ENCODE peak calls at places on chromosomes 1 and 21, in six cellular contexts. W is nephron progenitor cell, I is PC-3, X is glutamatergic neuron, E is thoracic aorta, B is ovary. C is an unnamed sample.
A peak's percentile ranks its signal among the peaks of the same experiment; 100 is the strongest.

GRCh38 chr1:204232530-204232929 is 18.7 kb upstream of the GOLT1A start:
- DNase-seq in X (no peak), E (no peak), B (no peak), I (no peak), W (no peak), C (no peak)

GRCh38 chr1:69263982-69264381 is 303.7 kb upstream of the LRRC7 start:
- DNase-seq in B (no peak), X (no peak), E (peak; percentile 2), I (no peak), W (no peak), C (no peak)

GRCh38 chr1:1080951-1081310 is 6.8 kb upstream of the RNF223 start:
- DNase-seq in W (no peak), E (no peak), B (peak; percentile 37), I (no peak), X (no peak), C (peak; percentile 17)

GRCh38 chr1:6475381-6476133 is 9.6 kb upstream of the TNFRSF25 start:
- DNase-seq in X (peak; percentile 79), E (no peak), W (peak; percentile 76), I (peak; percentile 87), B (peak; percentile 75), C (peak; percentile 74)

GRCh38 chr1:162062542-162063015 is 6.9 kb upstream of the NOS1AP start:
- DNase-seq in W (peak; percentile 21), X (peak; percentile 24), E (no peak), I (no peak), B (no peak), C (peak; percentile 94)

GRCh38 chr1:151867785-151868403 is 14.4 kb upstream of the THEM5 start:
- DNase-seq in B (no peak), X (no peak), W (no peak), E (no peak), I (peak; percentile 64), C (no peak)

GRCh38 chr21:14554948-14555347 is 8.8 kb upstream of the SAMSN1 start:
- DNase-seq in E (no peak), W (no peak), X (no peak), I (peak; percentile 43), B (no peak), C (no peak)

GRCh38 chr1:1014896-1015681 is 1.8 kb downstream of the ISG15 start:
- DNase-seq in W (no peak), I (peak; percentile 59), X (no peak), B (peak; percentile 41), E (no peak), C (peak; percentile 61)

GRCh38 chr21:46434322-46434958 is 24.3 kb upstream of the DIP2A start:
- DNase-seq in B (no peak), I (no peak), W (no peak), E (no peak), X (no peak), C (no peak)

GRCh38 chr1:8910914-8911313 is 32.4 kb upstream of the ENO1 start:
- DNase-seq in X (no peak), E (no peak), I (no peak), W (no peak), B (no peak), C (no peak)

GRCh38 chr1:244155661-244156060 is 104.6 kb downstream of the ZBTB18 start:
- DNase-seq in X (no peak), E (no peak), W (no peak), I (no peak), B (no peak), C (no peak)

GRCh38 chr1:5297878-5298239 is 643.5 kb downstream of the AJAP1 start:
- DNase-seq in I (no peak), B (no peak), W (no peak), X (no peak), E (no peak), C (no peak)

GRCh38 chr1:25642710-25643109 is 26.1 kb downstream of the MAN1C1 start:
- DNase-seq in I (no peak), E (no peak), B (no peak), W (no peak), X (no peak), C (no peak)

GRCh38 chr1:20739225-20739624 is 6.7 kb upstream of the SH2D5 start:
- DNase-seq in W (no peak), I (peak; percentile 81), B (no peak), X (no peak), E (no peak), C (no peak)

GRCh38 chr21:34986561-34987533 is 62.3 kb downstream of the RUNX1 start:
- DNase-seq in B (no peak), E (no peak), I (peak; percentile 62), X (no peak), W (no peak), C (no peak)

DNA sequence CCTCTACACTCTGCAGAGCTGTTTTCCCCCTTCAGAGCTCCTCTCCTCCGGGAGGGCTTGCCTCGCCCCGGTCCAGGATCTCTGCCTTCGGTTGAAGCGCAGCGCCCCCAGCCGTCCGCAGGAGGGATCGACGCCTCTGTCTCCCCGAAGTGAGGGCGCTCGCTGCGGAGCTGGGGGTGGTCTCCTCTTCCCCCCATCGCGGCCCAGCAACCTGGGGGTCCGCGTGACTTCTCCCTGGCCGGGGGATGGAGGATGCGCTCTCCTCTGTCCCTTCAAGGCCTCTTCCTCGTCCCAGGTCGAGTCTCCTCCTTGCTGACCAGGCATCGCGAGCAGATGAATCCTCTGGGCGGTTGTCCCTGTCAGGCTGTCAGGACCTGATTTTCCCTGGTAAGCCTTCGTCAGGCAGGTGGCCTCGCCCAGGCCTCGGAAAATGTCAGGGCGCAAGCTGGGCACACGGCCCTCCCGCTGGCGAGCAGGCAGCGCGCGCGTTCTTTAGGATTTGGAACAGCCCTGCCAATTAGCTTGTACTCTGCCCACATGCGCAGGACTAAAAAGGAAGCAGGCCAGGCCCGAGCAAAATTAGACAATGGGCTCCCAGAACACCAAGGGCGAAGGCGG is 90.5 kb downstream of the EDEM3 start:
- DNase-seq in I (peak; percentile 69), B (peak; percentile 89), W (peak; percentile 85), X (peak; percentile 88), E (no peak), C (peak; percentile 86)
- TF ChIP-seq CTCF in I (peak; percentile 85), B (peak; percentile 90), W (peak; percentile 94), X (peak; percentile 96), E (peak; percentile 94), C (peak; percentile 95)

DNA sequence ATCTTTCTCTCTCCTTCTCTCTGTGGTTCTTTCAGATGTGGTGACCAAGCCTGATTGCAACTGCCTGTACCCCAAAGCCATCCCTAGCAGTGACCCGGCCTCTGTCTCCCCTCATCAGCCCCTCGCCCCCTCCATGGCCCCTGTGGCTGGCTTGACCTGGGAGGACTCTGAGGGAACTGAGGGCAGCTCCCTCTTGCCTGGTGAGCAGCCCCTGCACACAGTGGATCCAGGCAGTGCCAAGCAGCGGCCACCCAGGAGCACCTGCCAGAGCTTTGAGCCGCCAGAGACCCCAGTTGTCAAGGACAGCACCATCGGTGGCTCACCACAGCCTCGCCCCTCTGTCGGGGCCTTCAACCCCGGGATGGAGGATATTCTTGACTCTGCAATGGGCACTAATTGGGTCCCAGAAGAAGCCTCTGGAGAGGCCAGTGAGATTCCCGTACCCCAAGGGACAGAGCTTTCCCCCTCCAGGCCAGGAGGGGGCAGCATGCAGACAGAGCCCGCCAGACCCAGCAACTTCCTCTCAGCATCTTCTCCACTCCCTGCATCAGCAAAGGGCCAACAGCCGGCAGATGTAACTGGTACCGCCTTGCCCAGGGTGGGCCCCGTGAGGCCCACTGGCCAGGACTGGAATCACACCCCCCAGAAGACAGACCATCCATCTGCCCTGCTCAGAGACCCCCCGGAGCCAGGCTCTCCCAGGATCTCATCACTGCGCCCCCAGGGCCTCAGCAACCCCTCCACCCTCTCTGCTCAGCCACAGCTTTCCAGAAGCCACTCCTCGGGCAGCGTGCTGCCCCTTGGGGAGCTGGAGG is 12.7 kb downstream of the CSF1 start:
- DNase-seq in E (no peak), X (no peak), B (no peak), W (no peak), I (no peak), C (peak; percentile 30)
- TF ChIP-seq CTCF in E (no peak), X (no peak), B (no peak), W (peak; percentile 27), I (peak; percentile 63), C (peak; percentile 72)

GRCh38 chr1:209370616-209371015 is 212.9 kb upstream of the CAMK1G start:
- DNase-seq in W (no peak), X (no peak), I (no peak), B (no peak), E (no peak), C (no peak)
- TF ChIP-seq CTCF in W (no peak), X (no peak), I (no peak), B (no peak), E (no peak), C (no peak)

DNA sequence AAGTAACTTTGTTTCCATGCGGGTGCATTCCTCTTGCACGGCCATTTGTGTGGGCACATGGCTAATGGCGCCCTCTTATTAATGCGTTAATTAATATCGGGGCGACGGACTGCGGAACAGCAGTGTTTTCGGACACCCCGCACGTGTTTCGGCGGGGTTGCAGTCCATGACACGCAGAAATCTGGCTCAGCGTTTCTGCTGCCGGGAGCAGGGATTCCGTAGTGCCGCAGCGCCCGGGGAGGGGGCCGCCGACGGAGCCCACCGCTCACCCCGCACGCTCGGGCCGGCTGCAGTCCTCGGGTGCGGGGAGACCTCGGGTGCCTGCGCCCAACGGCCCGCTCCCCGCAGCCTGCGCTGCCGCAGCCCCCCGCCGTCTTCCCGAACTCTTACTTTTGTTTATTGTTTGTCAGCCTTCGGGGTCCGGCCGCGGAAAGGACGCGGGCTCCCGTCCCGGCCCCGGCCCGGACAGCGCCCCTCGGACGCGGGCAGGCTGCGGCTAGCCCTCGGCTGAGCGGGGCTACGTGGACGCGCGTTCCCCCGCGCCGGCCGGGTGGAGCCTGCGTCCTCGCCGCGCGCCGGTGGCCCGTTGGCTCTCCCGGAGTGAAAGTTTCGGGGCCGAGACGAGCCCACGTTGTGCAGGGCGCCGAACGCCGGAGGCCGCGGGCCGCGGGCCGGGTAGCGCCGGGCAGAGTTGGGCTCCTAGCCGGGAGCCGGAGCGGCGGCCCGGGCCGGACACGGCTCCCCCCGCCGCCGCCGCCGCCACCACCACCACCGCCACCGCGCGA is 845 bp downstream of the NFIA start:
- DNase-seq in E (no peak), I (peak; percentile 33), B (peak; percentile 62), W (peak; percentile 57), X (peak; percentile 39), C (peak; percentile 8)
- TF ChIP-seq CTCF in E (no peak), I (no peak), B (no peak), W (no peak), X (no peak), C (no peak)

GRCh38 chr21:42239556-42239955 is 20.6 kb downstream of the ABCG1 start:
- DNase-seq in E (no peak), I (no peak), W (no peak), B (no peak), X (no peak), C (no peak)

GRCh38 chr21:42238185-42238934 is 19.4 kb downstream of the ABCG1 start:
- DNase-seq in B (no peak), E (no peak), I (no peak), W (no peak), X (no peak), C (no peak)

GRCh38 chr21:42237577-42237976 is 18.6 kb downstream of the ABCG1 start:
- DNase-seq in X (no peak), I (no peak), B (no peak), W (no peak), E (no peak), C (no peak)

GRCh38 chr21:42242611-42243010 is 23.7 kb downstream of the ABCG1 start:
- DNase-seq in X (no peak), W (no peak), E (no peak), I (no peak), B (no peak), C (no peak)

DNA sequence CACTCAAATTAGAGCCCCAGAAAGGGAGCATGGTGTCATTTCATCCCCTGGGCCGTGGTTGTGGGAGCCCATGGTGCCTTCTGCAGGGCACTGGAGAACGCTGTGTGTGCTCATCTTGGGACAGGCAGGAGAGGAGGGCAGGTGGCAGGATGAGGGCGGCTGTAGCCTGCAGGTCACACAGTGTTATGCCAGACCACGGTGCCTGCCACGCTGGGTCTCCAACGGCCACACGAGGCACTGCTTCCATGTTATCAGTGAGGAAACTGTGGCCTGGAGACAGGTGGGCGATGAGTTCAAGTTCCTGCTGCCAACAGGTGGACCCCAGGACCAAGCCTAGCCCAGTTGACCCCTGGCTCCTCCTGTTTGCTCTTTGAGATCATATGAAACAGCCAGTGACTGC is 21.0 kb downstream of the ABCG1 start:
- DNase-seq in E (no peak), I (no peak), W (no peak), B (no peak), X (no peak), C (no peak)
- TF ChIP-seq CTCF in E (no peak), I (peak; percentile 16), W (no peak), B (no peak), X (no peak), C (peak; percentile 13)